ENCODE peak calls at places on chromosomes 6 and 20, in five cellular contexts. L is progenitor cell of endocrine pancreas, R is cardiac muscle cell, B is HCT116, F is GDM1. I is an unnamed sample.

GRCh38 chr6:89970609-89971337 is 76.5 kb downstream of the GJA10 start:
- DNase-seq in R (peak), F (no peak), B (peak), L (peak), I (no peak)

GRCh38 chr20:3729811-3730550 is 2.5 kb upstream of the HSPA12B start:
- DNase-seq in B (no peak), R (no peak), F (no peak), L (no peak), I (no peak)

GRCh38 chr20:23093613-23094012 is 7.5 kb upstream of the CD93 start:
- DNase-seq in R (no peak), B (no peak), F (no peak), L (no peak), I (no peak)

GRCh38 chr6:11645016-11645415 is 107.5 kb downstream of the TMEM170B start:
- DNase-seq in F (no peak), L (no peak), R (no peak), B (no peak), I (no peak)

GRCh38 chr20:22619272-22619671 is 34.9 kb upstream of the FOXA2 start:
- DNase-seq in F (no peak), R (no peak), B (no peak), L (no peak), I (no peak)

GRCh38 chr20:34583524-34583923 is 25.0 kb downstream of the MAP1LC3A start:
- DNase-seq in R (no peak), B (no peak), L (no peak), F (no peak), I (no peak)

GRCh38 chr6:33787954-33788693 is 806 bp downstream of the LEMD2 start:
- DNase-seq in L (no peak), F (peak), R (peak), B (peak), I (peak)

GRCh38 chr6:169853196-169854082 is 102.0 kb downstream of the ERMARD start:
- DNase-seq in L (no peak), R (no peak), B (no peak), F (no peak), I (no peak)

GRCh38 chr6:100343678-100344077 is 121.0 kb downstream of the SIM1 start:
- DNase-seq in F (no peak), L (no peak), B (no peak), R (no peak), I (no peak)

I was measured in SIG-M5.